ENCODE peak calls at places on chromosomes 6 and 20, in eight cellular contexts. M, Q, W, C, V, R, I and N are unnamed samples.

GRCh38 chr20:23009636-23010035 is 25.5 kb upstream of the SSTR4 start:
- DNase-seq in M (no peak), Q (no peak), W (peak; percentile 55), C (no peak), V (no peak), R (peak; percentile 64), I (no peak), N (peak; percentile 19)

GRCh38 chr6:63458480-63459115 is 113.7 kb upstream of the LOC128125822 start:
- DNase-seq in M (no peak), Q (peak; percentile 18), W (peak; percentile 38), C (no peak), V (no peak), R (no peak), I (no peak), N (no peak)

GRCh38 chr6:137910424-137910834 is 43.4 kb downstream of the TNFAIP3 start:
- DNase-seq in M (peak; percentile 61), Q (no peak), W (peak; percentile 20), C (no peak), V (no peak), R (no peak), I (no peak), N (peak; percentile 80)

GRCh38 chr6:81749704-81750103 is 2.8 kb downstream of the TENT5A start:
- DNase-seq in M (no peak), Q (no peak), W (no peak), C (no peak), V (no peak), R (no peak), I (no peak), N (no peak)

GRCh38 chr6:27532820-27533538 is 60.1 kb upstream of the ZNF184 start:
- DNase-seq in M (no peak), Q (no peak), W (peak; percentile 94), C (no peak), V (no peak), R (no peak), I (peak; percentile 60), N (peak; percentile 93)

GRCh38 chr6:158677906-158678305 is 28.1 kb downstream of the SYTL3 start:
- DNase-seq in M (no peak), Q (no peak), W (no peak), C (no peak), V (no peak), R (no peak), I (no peak), N (no peak)

GRCh38 chr6:44122821-44123220 is 4.4 kb downstream of the MRPL14 start:
- DNase-seq in M (no peak), Q (no peak), W (peak; percentile 53), C (no peak), V (peak; percentile 55), R (no peak), I (no peak), N (no peak)

GRCh38 chr6:138485586-138486248 is 13.6 kb downstream of the NHSL1 start:
- DNase-seq in M (no peak), Q (no peak), W (no peak), C (no peak), V (no peak), R (no peak), I (no peak), N (no peak)

GRCh38 chr6:39088331-39088730 is 26.7 kb downstream of the SAYSD1 start:
- DNase-seq in M (no peak), Q (no peak), W (peak; percentile 25), C (no peak), V (no peak), R (no peak), I (peak; percentile 16), N (peak; percentile 41)

GRCh38 chr20:45343867-45344721 is 4.1 kb downstream of the SDC4 start:
- DNase-seq in M (peak; percentile 88), Q (no peak), W (peak; percentile 93), C (peak; percentile 24), V (no peak), R (peak; percentile 68), I (peak; percentile 93), N (peak; percentile 90)

GRCh38 chr6:125899726-125900182 is 56.8 kb upstream of the HINT3 start:
- DNase-seq in M (no peak), Q (no peak), W (peak; percentile 80), C (no peak), V (no peak), R (no peak), I (no peak), N (no peak)

GRCh38 chr6:32519117-32519909 is 10.8 kb downstream of the HLA-DRB5 start:
- DNase-seq in M (no peak), Q (no peak), W (no peak), C (no peak), V (no peak), R (no peak), I (no peak), N (no peak)

GRCh38 chr20:1946762-1947534 is 46.9 kb downstream of the PDYN start:
- DNase-seq in M (peak; percentile 79), Q (no peak), W (peak; percentile 48), C (no peak), V (no peak), R (peak; percentile 29), I (peak; percentile 18), N (no peak)

GRCh38 chr20:57928181-57928967 is 218.6 kb upstream of the PMEPA1 start:
- DNase-seq in M (no peak), Q (no peak), W (peak; percentile 49), C (no peak), V (no peak), R (no peak), I (no peak), N (peak; percentile 27)